ENCODE peak calls at places on chromosomes 7 and 10, in five cellular contexts. Q is fibroblast of lung, Z is breast epithelium, V is aorta, P is left ventricle myocardium inferior. H is an unnamed sample.

GRCh38 chr7:130923930-130924329 is 189.9 kb upstream of the KLF14 start:
- DNase-seq in Q (no peak), Z (no peak), P (no peak), V (no peak), H (no peak)

GRCh38 chr7:42208586-42208985 is 28.4 kb downstream of the GLI3 start:
- DNase-seq in P (no peak), Q (no peak), Z (no peak), V (no peak), H (no peak)

GRCh38 chr7:72493850-72494661 is 81.9 kb upstream of the CALN1 start:
- DNase-seq in V (peak; percentile 62), Q (peak; percentile 25), P (peak; percentile 49), Z (no peak), H (peak; percentile 63)

GRCh38 chr7:33854951-33855350 is 50.4 kb upstream of the BMPER start:
- DNase-seq in V (no peak), Q (peak; percentile 98), Z (no peak), P (no peak), H (no peak)

GRCh38 chr10:119370972-119371703 is 163.8 kb downstream of the GRK5 start:
- DNase-seq in V (peak; percentile 74), Z (peak; percentile 56), Q (peak; percentile 68), P (peak; percentile 82), H (peak; percentile 87)

GRCh38 chr7:106421181-106421762 is 136.5 kb upstream of the NAMPT start:
- DNase-seq in V (peak; percentile 88), Q (peak; percentile 96), Z (peak; percentile 69), P (peak; percentile 81), H (peak; percentile 89)

GRCh38 chr7:91034459-91035368 is 229.5 kb upstream of the FZD1 start:
- DNase-seq in P (no peak), Z (peak; percentile 35), Q (peak; percentile 44), V (peak; percentile 42), H (no peak)

GRCh38 chr7:66303454-66304160 is 98.5 kb downstream of the TPST1 start:
- DNase-seq in P (no peak), Q (no peak), Z (no peak), V (no peak), H (no peak)

GRCh38 chr7:46145412-46145811 is 224.3 kb upstream of the IGFBP3 start:
- DNase-seq in Z (peak; percentile 44), V (peak; percentile 59), P (no peak), Q (peak; percentile 100), H (no peak)

GRCh38 chr7:24877790-24878311 is 102.1 kb downstream of the OSBPL3 start:
- DNase-seq in P (no peak), Q (peak; percentile 79), V (no peak), Z (no peak), H (no peak)
- H3K27ac ChIP-seq in P (no peak overlapping the region), Q (no peak overlapping the region), V (no peak overlapping the region), Z (no peak overlapping the region), H (no peak overlapping the region)

GRCh38 chr7:158188676-158189075 is 398.9 kb downstream of the PTPRN2 start:
- DNase-seq in P (no peak), Z (no peak), V (no peak), Q (no peak), H (no peak)

GRCh38 chr7:158187055-158187770 is 400.4 kb downstream of the PTPRN2 start:
- DNase-seq in Q (peak; percentile 61), V (no peak), P (no peak), Z (no peak), H (no peak)

GRCh38 chr7:158185653-158186052 is 402.0 kb downstream of the PTPRN2 start:
- DNase-seq in P (no peak), Q (no peak), Z (no peak), V (no peak), H (no peak)

GRCh38 chr7:158183431-158183830 is 404.2 kb downstream of the PTPRN2 start:
- DNase-seq in Q (no peak), P (no peak), Z (no peak), V (no peak), H (no peak)

GRCh38 chr7:158186406-158186805 is 401.2 kb downstream of the PTPRN2 start:
- DNase-seq in P (no peak), Z (no peak), V (no peak), Q (no peak), H (no peak)
- H3K9me3 ChIP-seq in P (peaks cover 22% of the 10 kb centered on the region), Z (peaks cover 16% of the 10 kb centered on the region), V (peaks cover 1% of the 10 kb centered on the region), Q (no peaks in the 10 kb centered on the region), H (no peaks in the 10 kb centered on the region)

GRCh38 chr10:26441491-26442214 is 3.5 kb downstream of the APBB1IP start:
- DNase-seq in Z (no peak), Q (peak; percentile 83), P (no peak), V (no peak), H (no peak)
- H3K4me3 ChIP-seq in Z (no peak overlapping the region), Q (no peak overlapping the region), P (no peak overlapping the region), V (no peak overlapping the region), H (no peak overlapping the region)

DNA sequence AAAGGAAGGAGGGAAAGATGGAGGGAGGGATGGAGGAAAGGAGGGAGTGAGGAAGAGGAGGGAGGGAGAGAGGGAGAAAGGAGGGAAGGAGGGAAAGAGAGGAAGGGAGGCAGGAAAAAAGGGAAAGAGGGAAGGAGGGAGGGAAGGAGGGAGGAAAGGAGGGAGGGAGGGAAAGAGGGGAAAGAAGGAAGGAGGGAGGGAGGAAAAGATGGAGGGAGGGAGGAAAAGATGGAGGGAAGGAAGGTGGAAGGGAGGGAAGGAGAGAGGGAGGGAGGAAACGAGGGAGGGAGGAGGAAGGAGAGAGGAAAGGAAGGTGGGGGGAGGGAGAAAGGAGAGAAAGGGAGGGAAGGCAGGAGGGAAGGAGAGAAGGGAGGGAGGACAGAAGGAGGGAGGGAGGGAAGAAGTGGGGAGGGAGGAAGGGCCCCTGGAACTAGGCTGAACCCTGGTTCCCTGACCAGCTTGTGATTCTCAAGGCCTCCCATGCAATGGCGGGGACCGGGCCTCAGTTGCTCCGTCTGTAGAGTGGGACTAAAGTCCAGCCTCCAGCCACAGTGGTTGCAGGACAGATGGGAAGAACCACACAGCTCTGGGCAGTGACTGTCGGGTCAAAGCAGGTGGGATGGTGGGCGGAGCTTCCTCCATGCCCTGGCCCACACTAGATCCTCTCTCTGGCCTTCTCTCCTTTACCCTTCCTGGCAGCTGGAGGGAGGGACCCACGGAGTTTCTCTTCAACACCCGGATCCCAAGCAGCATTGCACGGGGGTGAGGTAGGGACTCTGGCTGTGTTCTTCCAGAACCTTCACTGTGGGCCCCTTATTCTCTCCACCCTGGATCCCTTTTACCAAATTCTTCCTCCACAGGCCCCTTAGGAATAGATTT is 4.3 kb upstream of the TTYH3 start:
- DNase-seq in Q (no peak), Z (no peak), V (no peak), P (peak; percentile 13), H (no peak)
- H3K27ac ChIP-seq in Q (peak overlapping the region; percentile 8), Z (peak overlapping the region; percentile 71), V (no peak overlapping the region), P (peak overlapping the region; percentile 83), H (peak overlapping the region; percentile 45)